ENCODE peak calls at places on chromosomes 12 and 14, in four cellular contexts. One of them, this sample, is unnamed.
A peak's percentile ranks its signal among the peaks of the same experiment; 100 is the strongest.

GRCh38 chr14:75025876-75026275 is 23.2 kb downstream of the EIF2B2 start:
- DNase-seq in AG10803: no peak
- DNase-seq in left ventricle myocardium inferior: no peak
- DNase-seq in psoas muscle: no peak
- DNase-seq in this sample: no peak

GRCh38 chr12:121218588-121219352 is 8.8 kb downstream of the P2RX4 start:
- DNase-seq in AG10803: no peak
- DNase-seq in left ventricle myocardium inferior: no peak
- DNase-seq in psoas muscle: no peak
- DNase-seq in this sample: no peak

GRCh38 chr14:93797071-93797470 is 8.8 kb upstream of the PRIMA1 start:
- DNase-seq in AG10803: no peak
- DNase-seq in left ventricle myocardium inferior: no peak
- DNase-seq in psoas muscle: no peak
- DNase-seq in this sample: no peak

GRCh38 chr12:116160196-116160595 is 117.3 kb downstream of the MED13L start:
- DNase-seq in AG10803: peak; percentile 33
- DNase-seq in left ventricle myocardium inferior: no peak
- DNase-seq in psoas muscle: no peak
- DNase-seq in this sample: no peak

GRCh38 chr12:51017452-51017851 is 8.7 kb downstream of the SLC11A2 start:
- DNase-seq in AG10803: no peak
- DNase-seq in left ventricle myocardium inferior: no peak
- DNase-seq in psoas muscle: no peak
- DNase-seq in this sample: no peak

GRCh38 chr14:99735189-99736135 is 51.4 kb downstream of the CYP46A1 start:
- DNase-seq in AG10803: no peak
- DNase-seq in left ventricle myocardium inferior: peak; percentile 9
- DNase-seq in psoas muscle: no peak
- DNase-seq in this sample: peak; percentile 35

GRCh38 chr12:89414851-89415250 is 62.5 kb upstream of the DUSP6 start:
- DNase-seq in AG10803: peak; percentile 86
- DNase-seq in left ventricle myocardium inferior: no peak
- DNase-seq in psoas muscle: no peak
- DNase-seq in this sample: no peak

GRCh38 chr14:61585598-61586538 is 109.4 kb upstream of the HIF1A start:
- DNase-seq in AG10803: peak; percentile 55
- DNase-seq in left ventricle myocardium inferior: peak; percentile 76
- DNase-seq in psoas muscle: peak; percentile 68
- DNase-seq in this sample: peak; percentile 75

GRCh38 chr12:22656376-22656775 is 31.4 kb downstream of the ETNK1 start:
- DNase-seq in AG10803: no peak
- DNase-seq in left ventricle myocardium inferior: no peak
- DNase-seq in psoas muscle: no peak
- DNase-seq in this sample: no peak

GRCh38 chr14:48670939-48671338 is 915.2 kb downstream of the RPS29 start:
- DNase-seq in AG10803: no peak
- DNase-seq in left ventricle myocardium inferior: no peak
- DNase-seq in psoas muscle: no peak
- DNase-seq in this sample: no peak

GRCh38 chr12:84492381-84492883 is 420.2 kb downstream of the SLC6A15 start:
- DNase-seq in AG10803: no peak
- DNase-seq in left ventricle myocardium inferior: no peak
- DNase-seq in psoas muscle: no peak
- DNase-seq in this sample: no peak

GRCh38 chr14:90940318-90940962 is 120.0 kb downstream of the RPS6KA5 start:
- DNase-seq in AG10803: no peak
- DNase-seq in left ventricle myocardium inferior: no peak
- DNase-seq in psoas muscle: no peak
- DNase-seq in this sample: no peak

GRCh38 chr12:503111-503761 is 43.5 kb downstream of the B4GALNT3 start:
- DNase-seq in AG10803: no peak
- DNase-seq in left ventricle myocardium inferior: no peak
- DNase-seq in psoas muscle: no peak
- DNase-seq in this sample: no peak

DNA sequence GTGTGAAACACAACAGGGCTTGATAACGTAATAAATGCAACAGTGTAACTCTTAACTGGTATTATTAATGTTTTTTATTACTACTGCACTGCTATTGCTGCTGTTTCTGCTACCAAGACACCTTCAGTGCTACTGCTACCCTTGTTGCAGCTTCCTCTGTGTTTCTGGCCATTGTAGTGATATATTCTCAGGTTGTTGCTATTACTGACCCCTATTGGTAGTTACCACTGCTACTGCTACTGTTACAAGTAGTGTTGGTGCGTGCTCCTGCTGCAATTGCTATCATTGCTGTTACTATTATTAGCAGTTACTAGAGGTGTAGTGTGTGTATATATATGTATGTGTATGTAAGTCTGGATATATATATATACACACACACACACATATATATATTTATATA is 87.2 kb upstream of the PTPRB start:
- DNase-seq in AG10803: peak; percentile 9
- DNase-seq in left ventricle myocardium inferior: no peak
- DNase-seq in psoas muscle: no peak
- DNase-seq in this sample: no peak
- TF ChIP-seq CTCF in AG10803: peak; percentile 36
- TF ChIP-seq CTCF in left ventricle myocardium inferior: peak; percentile 47
- TF ChIP-seq CTCF in psoas muscle: no peak
- TF ChIP-seq CTCF in this sample: no peak

DNA sequence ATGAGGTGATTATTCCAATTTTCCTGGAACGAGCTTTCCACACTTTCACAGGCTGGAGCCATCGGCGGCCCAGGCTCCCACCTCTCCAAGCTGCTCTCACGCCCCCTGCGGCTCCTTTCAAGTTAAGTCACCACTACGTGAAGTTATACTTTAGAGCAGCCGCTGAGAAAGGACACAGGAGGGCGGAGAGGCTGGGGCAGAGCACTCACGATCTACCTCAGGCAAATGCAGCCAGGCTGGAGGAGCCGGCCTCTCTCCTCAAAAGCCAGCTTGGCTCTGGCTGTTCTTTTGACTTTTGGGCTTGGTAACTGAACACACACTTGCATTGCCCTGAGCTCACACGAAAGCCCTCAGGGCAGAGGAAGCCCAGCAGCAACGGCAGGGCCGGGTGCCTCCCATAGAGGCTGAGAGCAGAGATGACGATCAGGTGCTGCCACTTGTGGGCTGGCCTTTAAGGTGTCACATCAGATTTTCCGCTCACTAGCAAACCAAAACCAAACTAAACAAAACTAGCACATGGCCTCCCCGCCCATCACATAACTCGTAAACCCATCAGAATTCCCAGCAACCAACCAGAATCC is 75.2 kb downstream of the PITPNM2 start:
- DNase-seq in AG10803: no peak
- DNase-seq in left ventricle myocardium inferior: no peak
- DNase-seq in psoas muscle: no peak
- DNase-seq in this sample: no peak
- TF ChIP-seq CTCF in AG10803: no peak
- TF ChIP-seq CTCF in left ventricle myocardium inferior: peak; percentile 22
- TF ChIP-seq CTCF in psoas muscle: no peak
- TF ChIP-seq CTCF in this sample: no peak

GRCh38 chr12:67391034-67391433 is 121.9 kb downstream of the CAND1 start:
- DNase-seq in AG10803: peak; percentile 38
- DNase-seq in left ventricle myocardium inferior: no peak
- DNase-seq in psoas muscle: no peak
- DNase-seq in this sample: no peak

GRCh38 chr12:67391656-67392055 is 122.5 kb downstream of the CAND1 start:
- DNase-seq in AG10803: no peak
- DNase-seq in left ventricle myocardium inferior: no peak
- DNase-seq in psoas muscle: no peak
- DNase-seq in this sample: no peak

GRCh38 chr12:67386869-67387570 is 117.9 kb downstream of the CAND1 start:
- DNase-seq in AG10803: peak; percentile 44
- DNase-seq in left ventricle myocardium inferior: no peak
- DNase-seq in psoas muscle: no peak
- DNase-seq in this sample: no peak

GRCh38 chr12:67388331-67389163 is 119.4 kb downstream of the CAND1 start:
- DNase-seq in AG10803: no peak
- DNase-seq in left ventricle myocardium inferior: no peak
- DNase-seq in psoas muscle: no peak
- DNase-seq in this sample: no peak
- TF ChIP-seq CTCF in AG10803: no peak
- TF ChIP-seq CTCF in left ventricle myocardium inferior: peak; percentile 32
- TF ChIP-seq CTCF in psoas muscle: peak; percentile 47
- TF ChIP-seq CTCF in this sample: no peak

GRCh38 chr12:26406391-26406790 is 211.0 kb downstream of the SSPN start:
- DNase-seq in AG10803: no peak
- DNase-seq in left ventricle myocardium inferior: no peak
- DNase-seq in psoas muscle: no peak
- DNase-seq in this sample: no peak

GRCh38 chr12:26400627-26401026 is 205.3 kb downstream of the SSPN start:
- DNase-seq in AG10803: no peak
- DNase-seq in left ventricle myocardium inferior: no peak
- DNase-seq in psoas muscle: no peak
- DNase-seq in this sample: no peak

GRCh38 chr12:26403601-26404000 is 208.2 kb downstream of the SSPN start:
- DNase-seq in AG10803: no peak
- DNase-seq in left ventricle myocardium inferior: no peak
- DNase-seq in psoas muscle: no peak
- DNase-seq in this sample: no peak

GRCh38 chr12:26401874-26402273 is 206.5 kb downstream of the SSPN start:
- DNase-seq in AG10803: no peak
- DNase-seq in left ventricle myocardium inferior: no peak
- DNase-seq in psoas muscle: no peak
- DNase-seq in this sample: no peak

DNA sequence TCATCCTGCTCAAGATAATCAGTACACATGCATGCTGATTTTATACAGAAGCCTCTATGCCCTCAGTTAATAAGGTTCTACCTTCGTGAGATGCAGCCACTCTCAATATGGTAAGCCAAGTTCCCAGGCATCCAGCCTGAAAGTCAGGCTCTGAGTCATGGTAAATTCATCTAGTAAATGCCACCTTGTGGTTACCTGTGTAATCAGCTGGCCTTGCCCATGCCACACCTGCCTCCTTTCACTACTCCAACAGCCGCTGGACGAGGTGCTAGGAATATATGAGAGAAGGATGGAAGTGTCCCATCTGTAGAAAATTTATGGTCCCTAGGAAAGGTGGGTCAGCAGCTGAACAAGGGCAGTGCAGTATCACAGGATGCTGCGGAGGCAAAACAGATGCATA is 207.3 kb downstream of the SSPN start:
- DNase-seq in AG10803: no peak
- DNase-seq in left ventricle myocardium inferior: no peak
- DNase-seq in psoas muscle: no peak
- DNase-seq in this sample: peak; percentile 59
- TF ChIP-seq CTCF in AG10803: no peak
- TF ChIP-seq CTCF in left ventricle myocardium inferior: peak; percentile 42
- TF ChIP-seq CTCF in psoas muscle: peak; percentile 8
- TF ChIP-seq CTCF in this sample: peak; percentile 39

GRCh38 chr12:122975790-122976647 is 975 bp downstream of the OGFOD2 start:
- DNase-seq in AG10803: no peak
- DNase-seq in left ventricle myocardium inferior: no peak
- DNase-seq in psoas muscle: no peak
- DNase-seq in this sample: no peak
- TF ChIP-seq CTCF in AG10803: no peak
- TF ChIP-seq CTCF in left ventricle myocardium inferior: no peak
- TF ChIP-seq CTCF in psoas muscle: no peak
- TF ChIP-seq CTCF in this sample: no peak

GRCh38 chr12:119235352-119235751 is 56.6 kb downstream of the HSPB8 start:
- DNase-seq in AG10803: no peak
- DNase-seq in left ventricle myocardium inferior: no peak
- DNase-seq in psoas muscle: no peak
- DNase-seq in this sample: no peak
- TF ChIP-seq CTCF in AG10803: peak; percentile 13
- TF ChIP-seq CTCF in left ventricle myocardium inferior: peak; percentile 56
- TF ChIP-seq CTCF in psoas muscle: peak; percentile 22
- TF ChIP-seq CTCF in this sample: no peak

DNA sequence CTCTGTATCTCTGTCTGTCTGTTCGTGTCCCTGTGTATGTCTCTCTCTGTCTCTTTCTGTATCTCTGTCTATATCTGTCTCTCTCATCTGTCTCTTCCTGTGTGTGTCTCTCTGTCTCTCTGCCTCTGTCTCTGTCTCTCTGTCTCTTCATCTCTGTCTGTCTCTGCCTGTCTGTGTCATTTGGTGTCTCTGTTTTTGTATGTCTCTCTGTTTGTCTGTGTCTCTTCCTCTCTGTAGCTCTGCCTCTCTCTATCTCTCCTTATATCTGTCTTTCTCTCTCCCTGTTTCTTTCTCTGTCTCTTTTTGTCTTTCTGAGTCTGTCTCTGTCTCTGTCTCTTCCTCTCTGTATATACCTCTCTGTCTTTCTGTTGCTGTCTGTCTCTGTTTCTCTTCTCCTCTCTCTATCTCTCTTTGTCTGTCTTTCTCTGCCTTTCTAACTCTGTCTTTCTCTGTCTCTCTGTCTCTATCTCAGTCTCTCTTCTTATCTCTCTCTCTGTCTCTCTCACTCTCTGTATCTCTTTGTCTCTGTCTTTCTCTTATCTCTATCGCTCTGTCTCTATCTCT is 50.2 kb downstream of the TMEM121 start:
- DNase-seq in AG10803: no peak
- DNase-seq in left ventricle myocardium inferior: no peak
- DNase-seq in psoas muscle: no peak
- DNase-seq in this sample: no peak
- TF ChIP-seq CTCF in AG10803: no peak
- TF ChIP-seq CTCF in left ventricle myocardium inferior: no peak
- TF ChIP-seq CTCF in psoas muscle: no peak
- TF ChIP-seq CTCF in this sample: no peak

DNA sequence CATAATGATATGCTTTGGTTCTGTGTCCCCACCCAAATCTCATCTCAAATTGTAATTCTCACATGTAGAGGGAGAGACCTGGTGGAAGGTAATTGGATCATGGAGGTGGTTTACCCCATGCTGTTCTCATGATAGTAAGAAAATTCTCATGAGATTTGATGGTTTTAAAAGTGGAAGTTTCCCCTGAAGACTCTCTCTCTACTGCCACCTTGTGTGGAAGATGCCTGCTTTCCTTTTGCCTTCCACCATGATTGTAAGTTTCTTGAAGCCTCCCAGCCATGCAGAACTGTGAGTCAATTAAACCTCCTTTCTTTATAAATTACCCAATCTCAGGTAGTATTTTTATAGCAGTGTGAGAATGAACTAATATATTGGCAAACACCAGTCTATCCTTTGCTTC is 260.4 kb upstream of the PPFIA2 start:
- DNase-seq in AG10803: no peak
- DNase-seq in left ventricle myocardium inferior: no peak
- DNase-seq in psoas muscle: no peak
- DNase-seq in this sample: no peak
- TF ChIP-seq CTCF in AG10803: peak; percentile 39
- TF ChIP-seq CTCF in left ventricle myocardium inferior: no peak
- TF ChIP-seq CTCF in psoas muscle: no peak
- TF ChIP-seq CTCF in this sample: no peak